ENCODE peak calls at places on chromosomes 12 and 14, in seven cellular contexts. W is non-pigmented ciliary epithelial cell; Y is astrocyte of the spinal cord; C is A549; B is SK-N-DZ; O is RPMI7951; N is stimulated activated CD4-positive, alpha-beta T cell treated with anti-CD3 and anti-CD28 coated beads, Interleukin-12 subunit alpha, Interleukin-12 subunit beta, amount 100 ng/mL, for 4 hours. E is an unnamed sample.
A peak's percentile ranks its signal among the peaks of the same experiment; 100 is the strongest.

GRCh38 chr12:121061831-121062230 is 22.8 kb upstream of the OASL start:
- DNase-seq in O (peak; percentile 6), B (no peak), C (peak; percentile 33), W (no peak), Y (no peak), N (no peak), E (no peak)

GRCh38 chr12:26937443-26937862 is 328 bp downstream of the INTS13 start:
- DNase-seq in N (no peak), C (no peak), O (no peak), W (no peak), B (no peak), Y (no peak), E (no peak)

GRCh38 chr12:108099085-108099484 is 30.0 kb upstream of the WSCD2 start:
- DNase-seq in Y (no peak), N (no peak), B (no peak), W (no peak), C (no peak), O (peak; percentile 17), E (no peak)

GRCh38 chr12:64798165-64798564 is 26.3 kb upstream of the TBC1D30 start:
- DNase-seq in B (no peak), O (no peak), Y (no peak), W (no peak), N (no peak), C (no peak), E (no peak)

GRCh38 chr12:14960548-14961465 is 594 bp downstream of the ARHGDIB start:
- DNase-seq in Y (peak; percentile 32), B (no peak), N (no peak), O (peak; percentile 74), C (no peak), W (no peak), E (no peak)

GRCh38 chr14:50232276-50232642 is 881 bp upstream of the SOS2 start:
- DNase-seq in Y (no peak), C (no peak), B (no peak), N (no peak), W (no peak), O (no peak), E (no peak)

GRCh38 chr14:31294736-31295398 is 87.3 kb upstream of the HECTD1 start:
- DNase-seq in C (no peak), B (no peak), W (no peak), O (no peak), Y (peak; percentile 32), N (no peak), E (no peak)

GRCh38 chr12:85277900-85278597 is 2.0 kb upstream of the ALX1 start:
- DNase-seq in O (peak; percentile 41), N (no peak), Y (peak; percentile 22), B (no peak), C (no peak), W (no peak), E (no peak)

GRCh38 chr12:11882301-11883019 is 188.3 kb upstream of the BCL2L14 start:
- DNase-seq in Y (no peak), O (no peak), B (no peak), C (no peak), W (no peak), N (no peak), E (no peak)

GRCh38 chr12:30862486-30862885 is 64.1 kb upstream of the TSPAN11 start:
- DNase-seq in B (no peak), Y (peak; percentile 77), C (no peak), N (no peak), O (no peak), W (no peak), E (no peak)

GRCh38 chr14:97723834-97724770 is 926.9 kb downstream of the VRK1 start:
- DNase-seq in N (no peak), O (no peak), Y (no peak), B (no peak), C (peak; percentile 8), W (no peak), E (peak; percentile 72)

GRCh38 chr12:6953417-6954315 is 2.5 kb downstream of the PTPN6 start:
- DNase-seq in W (no peak), C (no peak), N (peak; percentile 74), O (peak; percentile 57), B (no peak), Y (no peak), E (peak; percentile 86)

GRCh38 chr14:62304172-62304571 is 542.0 kb downstream of the SNAPC1 start:
- DNase-seq in W (no peak), B (no peak), C (no peak), O (no peak), N (no peak), Y (no peak), E (no peak)

GRCh38 chr12:47767197-47767724 is 5.8 kb upstream of the SLC48A1 start:
- DNase-seq in N (peak; percentile 68), O (peak; percentile 20), B (peak; percentile 63), C (peak; percentile 69), W (no peak), Y (no peak), E (peak; percentile 76)

GRCh38 chr12:40770781-40771180 is 78.5 kb downstream of the CNTN1 start:
- DNase-seq in N (no peak), O (no peak), C (no peak), W (no peak), B (no peak), Y (no peak), E (no peak)

GRCh38 chr12:6141048-6141447 is 16.6 kb upstream of the VWF start:
- DNase-seq in N (peak; percentile 11), O (no peak), W (no peak), B (no peak), C (no peak), Y (peak; percentile 76), E (peak; percentile 42)

GRCh38 chr12:89516633-89517032 is 8.0 kb downstream of the GALNT4 start:
- DNase-seq in B (no peak), O (no peak), Y (no peak), N (no peak), W (no peak), C (no peak), E (no peak)

GRCh38 chr14:44798386-44799242 is 163.1 kb downstream of the KLHL28 start:
- DNase-seq in C (no peak), W (no peak), N (no peak), O (no peak), B (no peak), Y (no peak), E (no peak)

GRCh38 chr14:21734457-21735074 is 60.9 kb upstream of the OR4E1 start:
- DNase-seq in W (peak; percentile 11), B (peak; percentile 17), O (peak; percentile 48), Y (peak; percentile 52), N (no peak), C (peak; percentile 69), E (no peak)

GRCh38 chr14:71588028-71588427 is 344.2 kb upstream of the RGS6 start:
- DNase-seq in W (peak; percentile 84), C (no peak), N (no peak), Y (peak; percentile 86), B (no peak), O (peak; percentile 75), E (no peak)

GRCh38 chr12:129544716-129545115 is 359.1 kb downstream of the TMEM132D start:
- DNase-seq in O (peak; percentile 15), B (no peak), N (no peak), W (no peak), Y (no peak), C (no peak), E (no peak)

GRCh38 chr12:59115526-59115925 is 195.2 kb upstream of the LRIG3 start:
- DNase-seq in C (no peak), Y (no peak), O (peak; percentile 28), B (no peak), W (no peak), N (no peak), E (no peak)

GRCh38 chr12:131438874-131439273 is 272.0 kb upstream of the SFSWAP start:
- DNase-seq in N (no peak), Y (no peak), W (no peak), B (peak; percentile 79), O (no peak), C (no peak), E (no peak)

GRCh38 chr12:55972045-55972843 is 1.6 kb upstream of the RAB5B start:
- DNase-seq in O (peak; percentile 69), N (no peak), W (no peak), C (peak; percentile 39), B (no peak), Y (peak; percentile 36), E (no peak)

GRCh38 chr12:12072064-12072760 is 1.5 kb downstream of the BCL2L14 start:
- DNase-seq in Y (no peak), N (peak; percentile 36), B (no peak), W (no peak), O (no peak), C (no peak), E (peak; percentile 54)